ENCODE peak calls at places on chromosome 22, in six cellular contexts. A, G, X, N, I and R are unnamed samples.

GRCh38 chr22:27616033-27616432 is 185.5 kb downstream of the MN1 start:
- DNase-seq in I (no peak), N (no peak), X (no peak), A (no peak), G (no peak), R (no peak)

GRCh38 chr22:48112687-48113521 is 1350.5 kb downstream of the TBC1D22A start:
- DNase-seq in G (no peak), N (no peak), X (no peak), A (no peak), I (peak), R (peak)

GRCh38 chr22:23531283-23531921 is 48.7 kb downstream of the IGLL1 start:
- DNase-seq in N (no peak), I (no peak), A (no peak), G (no peak), X (no peak), R (no peak)

GRCh38 chr22:45997775-45998637 is 21.0 kb upstream of the WNT7B start:
- DNase-seq in X (no peak), A (no peak), I (no peak), N (no peak), G (peak), R (no peak)

GRCh38 chr22:36369922-36370781 is 17.6 kb downstream of the MYH9 start:
- DNase-seq in G (no peak), N (no peak), A (no peak), X (no peak), I (peak), R (peak)

GRCh38 chr22:23591203-23591791 is 11.2 kb upstream of the IGLL1 start:
- DNase-seq in A (peak), X (peak), I (peak), G (peak), N (peak), R (peak)

GRCh38 chr22:28051787-28052356 is 132.8 kb upstream of the PITPNB start:
- DNase-seq in G (peak), I (peak), N (no peak), A (no peak), X (no peak), R (peak)

GRCh38 chr22:36778020-36778419 is 2.1 kb upstream of the IFT27 start:
- DNase-seq in G (no peak), I (no peak), X (no peak), N (no peak), A (no peak), R (no peak)

GRCh38 chr22:20663941-20664593 is 109.8 kb upstream of the SERPIND1 start:
- DNase-seq in I (no peak), G (no peak), A (no peak), N (no peak), X (no peak), R (no peak)

GRCh38 chr22:29342577-29343312 is 27.2 kb upstream of the RASL10A start:
- DNase-seq in I (no peak), G (no peak), N (no peak), X (no peak), A (no peak), R (no peak)

GRCh38 chr22:31951201-31952093 is 7.1 kb downstream of the YWHAH start:
- DNase-seq in A (no peak), X (no peak), I (peak), N (no peak), G (no peak), R (no peak)

GRCh38 chr22:36194971-36195370 is 6.6 kb downstream of the APOL4 start:
- DNase-seq in A (peak), I (peak), G (peak), X (no peak), N (no peak), R (peak)

GRCh38 chr22:49995413-49996191 is 17.0 kb downstream of the IL17REL start:
- DNase-seq in X (no peak), I (no peak), N (no peak), A (no peak), G (no peak), R (no peak)